ENCODE peak calls at places on chromosomes 7 and 10, in nine cellular contexts. H is left lung, M is A673, K is fibroblast of the aortic adventitia, F is adrenal gland, U is astrocyte of the cerebellum, S is A549, Q is Calu3, I is progenitor cell of endocrine pancreas. V is an unnamed sample.

GRCh38 chr7:138460649-138461607 is 869 bp downstream of the TRIM24 start:
- DNase-seq in Q (peak), H (peak), F (peak), M (peak), K (peak), I (peak), S (peak), U (peak), V (no peak)

GRCh38 chr7:91571601-91572000 is 307.4 kb downstream of the FZD1 start:
- DNase-seq in M (no peak), S (no peak), F (no peak), Q (no peak), U (no peak), I (no peak), H (no peak), K (no peak), V (no peak)

GRCh38 chr10:101014966-101015581 is 15.5 kb downstream of the LZTS2 start:
- DNase-seq in F (no peak), S (peak), K (peak), U (no peak), I (no peak), M (peak), Q (no peak), H (peak), V (no peak)

GRCh38 chr7:70720191-70720873 is 411.6 kb upstream of the GALNT17 start:
- DNase-seq in M (no peak), I (no peak), U (no peak), K (no peak), H (no peak), S (no peak), Q (no peak), F (no peak), V (no peak)

GRCh38 chr7:93119191-93119905 is 1.6 kb upstream of the SAMD9 start:
- DNase-seq in F (no peak), U (peak), I (no peak), H (no peak), M (no peak), S (peak), Q (peak), K (peak), V (no peak)

GRCh38 chr10:62268027-62268398 is 631 bp downstream of the RTKN2 start:
- DNase-seq in U (no peak), S (no peak), M (peak), I (no peak), Q (peak), F (peak), H (peak), K (no peak), V (no peak)

GRCh38 chr10:35495521-35496238 is 109.5 kb upstream of the GJD4 start:
- DNase-seq in M (no peak), F (no peak), K (no peak), Q (no peak), S (no peak), H (no peak), U (no peak), I (no peak), V (no peak)

GRCh38 chr10:133048306-133048705 is 39.4 kb upstream of the ADGRA1 start:
- DNase-seq in U (no peak), M (no peak), Q (no peak), H (no peak), F (no peak), S (no peak), K (no peak), I (no peak), V (no peak)

GRCh38 chr7:44158873-44159631 is 17.9 kb upstream of the MYL7 start:
- DNase-seq in H (no peak), F (no peak), K (no peak), Q (no peak), S (no peak), U (no peak), I (no peak), M (no peak), V (no peak)

GRCh38 chr10:100744136-100744979 is 1.0 kb upstream of the PAX2 start:
- DNase-seq in Q (no peak), H (no peak), U (no peak), S (peak), K (no peak), F (no peak), I (no peak), M (peak), V (no peak)

GRCh38 chr10:80137926-80138325 is 5.4 kb downstream of the PLAC9 start:
- DNase-seq in I (no peak), S (no peak), F (no peak), K (no peak), H (no peak), M (no peak), U (no peak), Q (no peak), V (no peak)

GRCh38 chr10:6928531-6929080 is 348.5 kb upstream of the PRKCQ start:
- DNase-seq in M (no peak), I (no peak), H (no peak), S (no peak), Q (no peak), F (no peak), K (no peak), U (no peak), V (no peak)

GRCh38 chr7:50640256-50640655 is 75.1 kb upstream of the DDC start:
- DNase-seq in K (no peak), S (no peak), M (no peak), I (no peak), U (no peak), H (no peak), F (no peak), Q (no peak), V (no peak)

GRCh38 chr10:91103384-91104184 is 116.9 kb upstream of the PCGF5 start:
- DNase-seq in Q (no peak), K (no peak), S (no peak), U (no peak), I (no peak), H (no peak), F (no peak), M (no peak), V (no peak)

GRCh38 chr7:18572885-18573284 is 77.3 kb downstream of the HDAC9 start:
- DNase-seq in S (no peak), K (no peak), H (no peak), I (no peak), Q (no peak), F (no peak), U (no peak), M (peak), V (no peak)

GRCh38 chr10:104117839-104118323 is 4.1 kb upstream of the SFR1 start:
- DNase-seq in I (no peak), H (no peak), U (no peak), K (peak), M (no peak), S (peak), Q (peak), F (no peak), V (no peak)

GRCh38 chr7:55246181-55246580 is 119.0 kb upstream of the LANCL2 start:
- DNase-seq in Q (no peak), M (no peak), U (peak), H (no peak), I (no peak), K (peak), S (no peak), F (no peak), V (no peak)

GRCh38 chr10:77105756-77106155 is 531.9 kb downstream of the KCNMA1 start:
- DNase-seq in S (no peak), M (no peak), U (peak), F (no peak), H (no peak), K (peak), I (no peak), Q (no peak), V (no peak)

GRCh38 chr10:92494522-92494921 is 79.4 kb downstream of the IDE start:
- DNase-seq in K (no peak), S (no peak), I (no peak), U (no peak), Q (no peak), H (no peak), F (no peak), M (no peak), V (no peak)

GRCh38 chr10:50431118-50431517 is 179.8 kb upstream of the ASAH2 start:
- DNase-seq in M (peak), Q (no peak), U (no peak), I (no peak), S (no peak), H (no peak), K (peak), F (no peak), V (no peak)

GRCh38 chr7:13071999-13072398 is 384.6 kb downstream of the ARL4A start:
- DNase-seq in F (no peak), U (peak), K (peak), M (no peak), S (no peak), H (no peak), I (no peak), Q (no peak), V (no peak)

GRCh38 chr7:91264083-91264923 is at the start of gene FZD1:
- DNase-seq in M (peak), Q (peak), K (peak), S (peak), F (peak), U (peak), I (peak), H (peak), V (peak)

GRCh38 chr7:7639421-7639820 is 1.1 kb upstream of the UMAD1 start:
- DNase-seq in U (no peak), Q (no peak), I (no peak), H (no peak), M (no peak), K (no peak), S (peak), F (no peak), V (no peak)

GRCh38 chr10:131166486-131166885 is 145.0 kb downstream of the TCERG1L start:
- DNase-seq in I (no peak), H (peak), F (peak), M (no peak), U (no peak), S (no peak), K (no peak), Q (no peak), V (no peak)

GRCh38 chr10:24080207-24080606 is 128.7 kb upstream of the KIAA1217 start:
- DNase-seq in K (no peak), Q (no peak), I (no peak), H (no peak), S (no peak), U (no peak), M (no peak), F (no peak), V (no peak)

GRCh38 chr7:107014381-107015023 is 30.0 kb upstream of the PRKAR2B start:
- DNase-seq in M (peak), S (no peak), Q (no peak), K (peak), I (no peak), F (no peak), H (no peak), U (no peak), V (no peak)

GRCh38 chr7:131674131-131674530 is 117.7 kb upstream of the PODXL start:
- DNase-seq in F (no peak), K (no peak), Q (no peak), U (no peak), I (no peak), H (no peak), M (no peak), S (no peak), V (no peak)

DNA sequence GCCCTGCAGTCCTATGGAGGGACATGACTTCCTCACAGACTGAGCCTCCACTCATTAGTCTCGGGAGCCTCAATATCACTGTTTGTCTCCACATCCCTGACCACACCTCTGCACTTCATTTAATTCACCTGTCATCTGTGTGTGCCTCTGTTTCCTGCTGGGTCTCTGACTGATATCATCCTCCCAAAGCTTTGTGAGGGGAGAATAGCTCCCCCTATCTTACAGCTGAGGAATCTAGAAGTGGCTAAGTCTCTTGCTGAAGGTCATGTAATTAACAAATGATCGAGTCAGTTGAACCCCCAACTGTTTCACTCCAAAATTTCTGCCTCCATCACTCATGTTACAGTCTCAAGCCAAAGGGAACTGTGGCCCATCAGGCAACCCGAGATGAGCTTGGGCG is 5.5 kb upstream of the CPXM2 start:
- DNase-seq in H (no peak), M (no peak), U (no peak), Q (no peak), I (no peak), F (no peak), K (no peak), S (no peak), V (no peak)
- TF ChIP-seq CTCF in H (no peak), M (peak), U (no peak), Q (no peak), I (peak), F (no peak), K (peak), S (no peak), V (peak)

GRCh38 chr10:79128923-79129305 is 60.1 kb downstream of the ZMIZ1 start:
- DNase-seq in S (no peak), Q (no peak), H (no peak), M (peak), K (no peak), U (no peak), I (no peak), F (no peak), V (no peak)

GRCh38 chr10:79128241-79128922 is 59.6 kb downstream of the ZMIZ1 start:
- DNase-seq in M (no peak), F (no peak), U (no peak), Q (no peak), H (no peak), K (no peak), S (no peak), I (no peak), V (no peak)

GRCh38 chr10:79130846-79131245 is 62.1 kb downstream of the ZMIZ1 start:
- DNase-seq in F (no peak), H (no peak), K (no peak), M (no peak), S (no peak), Q (no peak), I (no peak), U (no peak), V (no peak)

GRCh38 chr10:79130255-79130654 is 61.5 kb downstream of the ZMIZ1 start:
- DNase-seq in K (no peak), H (no peak), I (no peak), M (no peak), F (no peak), U (no peak), Q (no peak), S (no peak), V (no peak)

GRCh38 chr10:79129361-79129997 is 60.7 kb downstream of the ZMIZ1 start:
- DNase-seq in I (peak), U (no peak), Q (no peak), H (no peak), F (no peak), S (no peak), M (peak), K (no peak), V (no peak)
- TF ChIP-seq CTCF in I (no peak), U (peak), Q (no peak), H (no peak), F (no peak), S (no peak), M (no peak), K (peak), V (no peak)

DNA sequence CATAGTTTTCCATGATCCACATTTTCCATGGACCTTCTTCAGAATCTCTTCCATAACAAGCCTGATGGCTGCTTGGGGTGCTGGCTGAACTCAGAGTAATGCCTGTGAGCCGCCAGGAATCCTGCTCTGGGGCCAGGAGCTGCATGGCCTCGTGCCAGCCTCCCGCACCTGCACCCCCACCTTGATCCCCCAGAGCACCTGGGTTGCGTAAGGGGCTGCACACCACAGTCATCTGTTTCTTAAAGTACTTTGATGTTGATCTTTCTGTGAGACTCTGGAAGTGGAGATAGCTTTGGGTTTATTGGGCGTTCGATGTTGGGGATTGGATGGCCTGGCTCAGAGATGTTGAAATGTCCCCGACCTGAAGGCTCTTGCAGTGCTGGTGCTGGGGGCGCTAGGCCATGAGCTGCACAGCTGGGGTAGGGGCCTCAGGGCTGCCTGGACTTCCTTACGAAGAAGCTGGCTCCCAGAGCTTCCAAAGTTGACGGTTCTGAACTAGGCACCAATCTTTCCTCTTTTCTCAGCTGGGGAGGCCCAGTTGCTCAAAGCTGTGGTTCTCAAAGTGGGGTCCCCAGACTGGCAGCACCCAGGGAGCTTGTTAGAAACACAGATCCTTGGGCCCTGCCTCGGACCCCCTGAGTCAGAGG is 534.0 kb downstream of the DNAJB6 start:
- DNase-seq in H (no peak), M (no peak), Q (no peak), I (no peak), K (no peak), U (no peak), S (no peak), F (no peak), V (no peak)
- TF ChIP-seq CTCF in H (no peak), M (no peak), Q (no peak), I (no peak), K (no peak), U (no peak), S (no peak), F (no peak), V (no peak)

GRCh38 chr7:148142660-148143248 is 447.8 kb upstream of the C7orf33 start:
- DNase-seq in U (no peak), S (peak), H (no peak), K (peak), M (peak), I (peak), Q (peak), F (peak), V (no peak)
- TF ChIP-seq CTCF in U (peak), S (peak), H (peak), K (peak), M (peak), I (peak), Q (no peak), F (peak), V (peak)

GRCh38 chr7:121832347-121832746 is 40.6 kb upstream of the PTPRZ1 start:
- DNase-seq in U (no peak), F (no peak), M (no peak), K (no peak), Q (no peak), H (no peak), I (no peak), S (no peak), V (no peak)

DNA sequence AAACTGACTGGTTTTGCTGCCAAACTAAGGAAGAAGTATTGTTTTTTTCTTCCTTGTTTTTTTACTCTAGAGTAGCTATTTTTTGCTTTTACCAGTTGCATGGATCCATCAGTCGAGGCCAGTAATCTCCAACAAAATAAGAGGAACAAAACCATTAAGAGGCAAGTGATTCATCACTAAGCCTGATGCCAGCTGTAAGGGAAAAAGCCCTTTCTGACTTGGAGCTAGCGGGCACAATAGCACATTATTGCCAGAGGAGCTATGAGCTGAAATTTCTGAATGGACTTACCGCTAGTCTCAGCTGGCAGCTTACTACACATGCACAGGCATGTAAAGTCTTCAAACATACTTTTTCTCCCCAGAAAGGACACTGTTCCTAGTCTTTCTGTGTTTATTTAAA is 41.6 kb upstream of the PTPRZ1 start:
- DNase-seq in I (no peak), S (no peak), K (no peak), U (no peak), H (no peak), F (no peak), Q (no peak), M (no peak), V (no peak)
- TF ChIP-seq CTCF in I (no peak), S (no peak), K (no peak), U (no peak), H (no peak), F (no peak), Q (no peak), M (no peak), V (no peak)

GRCh38 chr10:126157127-126157526 is 231.2 kb downstream of the ADAM12 start:
- DNase-seq in Q (no peak), S (no peak), I (no peak), K (no peak), U (no peak), M (no peak), F (no peak), H (no peak), V (no peak)
- TF ChIP-seq CTCF in Q (no peak), S (no peak), I (no peak), K (no peak), U (no peak), M (no peak), F (no peak), H (no peak), V (no peak)

DNA sequence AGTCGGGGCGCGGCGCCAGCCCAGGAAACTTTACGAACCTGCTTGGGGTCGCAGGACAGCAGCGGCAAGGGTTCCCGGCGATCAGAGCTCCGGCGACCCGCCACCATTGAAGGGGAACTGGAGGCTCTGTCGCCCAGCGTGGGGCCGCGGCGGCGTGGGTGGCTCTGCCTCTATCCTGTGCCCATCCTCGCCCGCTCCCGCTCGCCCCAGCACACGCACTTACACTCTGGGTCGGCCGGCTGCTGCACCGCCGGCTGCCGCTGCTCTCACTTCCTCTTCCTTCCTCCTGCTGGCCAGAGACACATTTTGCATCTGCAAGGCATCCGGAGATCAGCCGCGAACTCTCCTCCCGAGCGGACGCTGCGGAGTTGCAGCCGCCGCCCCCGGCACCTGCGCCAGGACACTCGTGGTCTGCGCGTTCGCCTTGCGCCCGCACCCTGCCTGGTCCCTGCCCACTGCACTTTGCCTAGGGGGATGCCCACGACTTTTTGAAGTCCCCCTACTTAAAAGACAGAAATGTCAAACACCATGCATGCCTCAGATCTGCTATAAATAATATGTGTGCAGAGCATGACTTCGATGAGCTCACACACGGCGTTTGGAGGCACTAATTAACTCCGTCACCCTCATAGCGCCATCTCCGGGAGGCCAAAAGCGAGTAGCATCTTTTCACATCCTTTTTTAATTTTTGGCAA is at the start of gene ELMO1:
- DNase-seq in H (peak), S (peak), Q (no peak), I (peak), M (peak), U (peak), F (peak), K (peak), V (no peak)
- TF ChIP-seq CTCF in H (peak), S (no peak), Q (no peak), I (peak), M (peak), U (peak), F (peak), K (peak), V (peak)

DNA sequence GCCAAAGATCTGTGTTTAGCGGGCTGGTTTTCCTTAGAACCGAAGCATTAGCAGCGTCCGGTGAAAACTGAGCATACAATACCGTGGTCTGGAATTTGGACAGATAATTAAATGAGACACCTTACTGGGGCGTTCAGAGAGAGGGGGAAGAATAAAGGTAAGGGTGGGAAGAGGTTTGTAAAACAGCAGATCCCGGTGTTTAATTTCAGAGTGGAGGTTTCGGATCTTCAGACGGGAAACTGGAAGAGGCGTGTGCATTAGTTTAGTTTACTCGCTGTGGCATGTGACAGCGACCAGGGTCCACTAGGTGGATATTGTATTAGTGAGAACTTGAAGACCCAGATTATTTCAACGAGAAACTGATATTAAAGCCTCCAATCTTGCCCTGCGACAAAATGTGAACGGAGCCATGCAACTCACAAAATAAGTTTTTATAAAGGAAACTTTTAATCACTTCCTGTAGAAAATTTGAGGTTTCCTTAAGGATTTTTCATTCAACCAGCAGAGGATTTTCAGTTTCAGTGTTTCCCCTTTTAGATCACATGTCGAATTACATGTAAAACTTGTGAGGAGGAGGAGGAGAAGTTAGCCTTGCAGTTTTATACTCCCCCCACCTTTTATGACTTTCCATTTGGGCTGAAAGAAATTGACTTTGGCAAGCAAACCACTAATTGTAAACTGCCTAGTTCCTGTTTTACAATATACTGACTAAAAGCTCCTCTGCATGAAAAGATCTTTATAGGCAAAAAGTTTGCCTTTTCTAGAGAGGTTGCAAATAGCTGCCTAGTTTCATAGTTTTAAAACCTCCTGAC is 2.8 kb downstream of the BAMBI start:
- DNase-seq in S (peak), K (peak), M (peak), Q (peak), H (no peak), I (no peak), F (no peak), U (no peak), V (no peak)
- TF ChIP-seq CTCF in S (peak), K (peak), M (peak), Q (peak), H (peak), I (peak), F (peak), U (peak), V (no peak)

V was measured in D721Med.